ENCODE peak calls at places on chromosome 17, in five cellular contexts. U is K562, F is GM12878, E is H1, S is HepG2. K is an unnamed sample.

GRCh38 chr17:61511480-61512182 is 59.4 kb downstream of the TBX4 start:
- DNase-seq in F (no peak), E (no peak), U (no peak), S (no peak), K (no peak)

GRCh38 chr17:2146132-2146871 is 91.4 kb downstream of the HIC1 start:
- DNase-seq in S (no peak), U (no peak), E (no peak), F (no peak), K (no peak)

GRCh38 chr17:48074322-48075054 is 26.3 kb downstream of the NFE2L1 start:
- DNase-seq in E (no peak), S (peak), U (peak), F (no peak), K (peak)

GRCh38 chr17:38864636-38865398 is 5.0 kb upstream of the LASP1 start:
- DNase-seq in E (no peak), F (no peak), U (no peak), S (peak), K (no peak)

GRCh38 chr17:35099929-35100328 is 19.7 kb downstream of the RAD51D start:
- DNase-seq in E (no peak), U (no peak), S (no peak), F (no peak), K (no peak)

GRCh38 chr17:19646788-19647696 is 1.5 kb upstream of the ALDH3A2 start:
- DNase-seq in E (no peak), F (no peak), U (no peak), S (peak), K (no peak)

GRCh38 chr17:9241371-9241712 is 220.0 kb downstream of the NTN1 start:
- DNase-seq in F (no peak), S (no peak), U (no peak), E (no peak), K (no peak)

GRCh38 chr17:79568661-79569060 is 42.2 kb downstream of the RBFOX3 start:
- DNase-seq in S (no peak), U (no peak), E (no peak), F (no peak), K (no peak)

GRCh38 chr17:63700528-63701441 is 860 bp upstream of the LIMD2 start:
- DNase-seq in S (no peak), F (no peak), E (no peak), U (no peak), K (peak)

GRCh38 chr17:42107124-42107523 is 5.4 kb downstream of the DHX58 start:
- DNase-seq in F (no peak), U (no peak), S (no peak), E (no peak), K (no peak)

GRCh38 chr17:75047398-75048098 is 523 bp downstream of the KCTD2 start:
- DNase-seq in S (no peak), U (peak), F (no peak), E (no peak), K (peak)

GRCh38 chr17:34822007-34822737 is 139.1 kb downstream of the CCT6B start:
- DNase-seq in F (no peak), E (no peak), U (no peak), S (no peak), K (no peak)

GRCh38 chr17:15502315-15503112 is 35.1 kb upstream of the CDRT4 start:
- DNase-seq in F (no peak), U (peak), S (peak), E (peak), K (peak)

GRCh38 chr17:17387461-17388362 is 84.5 kb downstream of the NT5M start:
- DNase-seq in E (peak), S (peak), U (peak), F (no peak), K (peak)

DNA sequence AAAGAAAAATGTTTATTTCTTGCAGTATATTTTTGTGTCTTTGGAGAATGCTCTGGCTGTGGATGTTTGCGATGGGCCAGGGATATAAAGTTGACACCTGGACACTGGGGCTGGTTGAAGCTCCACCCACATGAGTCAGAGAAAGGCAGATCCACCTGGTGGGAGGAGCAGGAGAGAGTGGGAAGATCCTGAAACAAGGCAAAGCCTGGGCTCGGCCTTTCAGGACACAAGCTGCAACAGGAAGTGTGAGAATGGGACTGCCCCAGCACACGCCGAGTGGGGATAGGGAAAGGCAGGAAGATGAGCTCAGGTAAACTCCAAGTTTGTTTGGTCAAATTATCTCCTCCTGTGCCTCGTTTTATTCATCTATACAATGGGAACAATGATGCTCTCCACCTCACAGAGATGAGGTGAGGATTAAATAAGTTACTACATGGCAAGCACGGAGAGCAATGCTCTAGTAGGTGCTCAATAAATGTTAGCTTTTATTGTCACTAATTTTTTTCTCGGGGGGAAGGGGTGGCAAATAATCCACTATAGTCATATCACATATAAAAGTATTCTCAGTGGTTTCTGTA is 21.4 kb upstream of the PITPNM3 start:
- DNase-seq in S (no peak), F (no peak), E (no peak), U (peak), K (no peak)
- TF ChIP-seq ATF2 in S (no peak), F (no peak), E (no peak), U (no peak), K (no peak)

DNA sequence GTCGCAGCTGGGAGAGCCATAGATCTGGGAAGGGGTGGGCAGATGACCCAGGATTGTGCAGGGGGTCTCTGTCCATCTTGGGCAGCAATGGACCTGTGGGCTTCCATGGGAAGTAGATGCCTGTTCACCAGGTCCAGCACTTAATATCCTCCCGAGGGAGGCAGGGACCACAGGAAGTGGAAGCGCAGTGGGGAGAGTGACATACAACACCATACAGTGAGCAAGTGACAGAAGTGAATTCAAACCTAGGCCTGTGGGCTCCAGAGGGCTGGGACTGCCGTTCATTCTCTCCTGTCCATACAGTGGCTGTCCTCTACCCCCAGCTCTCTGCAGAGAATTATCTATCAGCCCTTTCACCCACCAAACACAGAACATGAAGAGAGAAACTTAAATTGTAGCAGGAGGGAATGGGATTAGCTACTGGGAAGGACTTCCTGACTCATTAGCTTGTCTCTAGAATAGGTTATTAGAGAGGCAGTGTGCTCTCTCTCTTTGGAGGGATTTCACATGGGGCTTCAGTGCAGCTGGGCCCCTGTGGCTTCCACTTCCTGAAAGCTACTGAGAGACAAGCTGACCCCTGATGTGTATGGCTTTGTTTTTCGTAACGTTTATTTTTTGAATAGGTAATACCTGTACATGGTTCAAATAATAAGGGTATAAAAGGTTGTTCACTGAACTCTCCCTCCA is 13.1 kb upstream of the SEZ6 start:
- DNase-seq in F (no peak), U (no peak), S (no peak), E (no peak), K (no peak)
- TF ChIP-seq ATF2 in F (no peak), U (no peak), S (no peak), E (no peak), K (no peak)

GRCh38 chr17:83074696-83075223 is 4.6 kb upstream of the METRNL start:
- DNase-seq in E (no peak), S (no peak), U (no peak), F (no peak), K (no peak)

GRCh38 chr17:83071966-83072562 is 7.3 kb upstream of the METRNL start:
- DNase-seq in F (no peak), E (no peak), U (no peak), S (no peak), K (no peak)

GRCh38 chr17:83072600-83073358 is 6.6 kb upstream of the METRNL start:
- DNase-seq in F (no peak), E (no peak), U (peak), S (no peak), K (no peak)

GRCh38 chr17:83075270-83075880 is 4.0 kb upstream of the METRNL start:
- DNase-seq in E (no peak), S (no peak), F (no peak), U (no peak), K (no peak)

DNA sequence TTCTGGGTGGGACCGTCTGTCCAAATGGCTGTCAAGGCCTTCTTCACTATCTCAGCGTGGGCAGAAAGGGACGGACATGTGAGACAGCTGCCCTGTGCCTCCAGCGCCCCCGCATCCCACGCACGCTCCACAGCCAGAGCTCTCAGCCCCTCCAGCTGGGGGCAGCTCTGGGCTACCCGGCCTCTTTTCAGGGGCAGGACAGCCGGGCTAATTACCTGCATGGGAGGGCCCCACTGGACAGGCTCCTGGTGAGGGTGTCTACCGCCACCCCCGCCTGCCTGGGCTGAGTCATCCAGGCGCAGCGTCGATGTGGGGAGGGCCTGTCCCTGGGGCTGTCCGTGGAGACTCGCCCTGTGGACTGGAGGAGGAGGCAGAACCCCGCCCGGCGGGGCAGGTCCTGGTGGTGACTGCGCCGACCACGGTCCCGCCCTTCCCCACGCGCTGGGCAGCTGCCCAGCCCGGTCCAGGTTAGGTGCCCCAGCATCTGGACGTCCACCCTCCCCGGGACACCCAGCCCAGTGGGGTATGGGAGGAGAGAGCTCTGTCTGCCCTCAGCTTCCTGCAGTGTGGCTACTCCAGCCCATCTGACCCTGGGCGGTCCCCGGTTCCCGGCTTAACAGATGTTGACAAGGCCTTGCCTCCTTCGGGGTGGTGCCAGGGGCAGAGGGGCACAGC is 5.9 kb upstream of the METRNL start:
- DNase-seq in S (no peak), F (no peak), U (peak), E (no peak), K (no peak)
- TF ChIP-seq ATF2 in S (no peak), F (no peak), U (no peak), E (no peak), K (no peak)

DNA sequence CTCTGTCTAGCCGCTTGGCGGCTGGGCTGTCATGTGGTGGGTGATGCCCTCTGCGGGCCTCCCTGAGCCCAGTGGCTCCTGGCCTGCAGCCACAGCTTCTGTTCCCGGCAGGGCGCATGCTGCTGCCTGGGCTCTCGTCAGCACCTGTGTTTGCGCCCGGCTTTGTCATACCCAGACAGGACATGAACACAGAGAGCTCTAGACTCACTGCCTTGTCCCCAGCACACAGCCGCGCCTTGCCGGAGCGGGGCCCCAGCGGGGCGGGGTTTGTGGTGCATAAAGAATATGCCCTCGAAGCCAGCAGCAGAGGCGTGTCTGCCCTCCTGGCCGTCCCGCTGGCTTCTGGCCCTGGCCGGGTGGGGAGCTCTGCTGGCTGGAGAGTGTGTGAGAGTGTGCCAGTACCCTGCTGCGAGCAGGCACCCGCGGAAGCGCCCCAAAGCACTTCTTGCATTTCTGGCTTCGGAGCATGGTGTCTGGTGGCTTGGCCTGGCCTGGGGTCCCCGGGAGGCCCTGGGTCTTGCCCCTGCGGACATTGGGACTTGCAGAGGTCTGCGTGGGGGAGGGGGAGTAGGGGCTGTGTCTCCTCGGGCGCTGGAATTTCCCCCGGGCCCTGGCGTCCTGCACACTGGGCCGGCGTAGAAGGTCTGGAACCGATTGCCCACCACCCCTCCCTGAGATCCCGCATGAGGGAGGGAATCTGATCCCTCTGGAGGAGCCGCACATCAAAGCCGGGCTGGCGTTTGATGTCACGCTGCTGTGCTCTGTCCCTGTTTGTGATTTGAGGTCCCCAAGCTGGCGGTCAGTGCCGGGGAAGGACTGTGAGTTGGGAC is 14.5 kb downstream of the ASPSCR1 start:
- DNase-seq in E (no peak), U (no peak), S (peak), F (no peak), K (peak)
- TF ChIP-seq ATF2 in E (no peak), U (no peak), S (peak), F (no peak), K (no peak)

GRCh38 chr17:21017861-21018260 is 24.9 kb downstream of the USP22 start:
- DNase-seq in S (no peak), U (no peak), F (no peak), E (no peak), K (no peak)

GRCh38 chr17:21020622-21021021 is 22.2 kb downstream of the USP22 start:
- DNase-seq in S (no peak), U (no peak), E (no peak), F (no peak), K (no peak)

GRCh38 chr17:21018894-21019293 is 23.9 kb downstream of the USP22 start:
- DNase-seq in S (no peak), U (no peak), E (no peak), F (no peak), K (no peak)

GRCh38 chr17:21021208-21021803 is 21.5 kb downstream of the USP22 start:
- DNase-seq in F (no peak), E (no peak), U (no peak), S (no peak), K (no peak)

DNA sequence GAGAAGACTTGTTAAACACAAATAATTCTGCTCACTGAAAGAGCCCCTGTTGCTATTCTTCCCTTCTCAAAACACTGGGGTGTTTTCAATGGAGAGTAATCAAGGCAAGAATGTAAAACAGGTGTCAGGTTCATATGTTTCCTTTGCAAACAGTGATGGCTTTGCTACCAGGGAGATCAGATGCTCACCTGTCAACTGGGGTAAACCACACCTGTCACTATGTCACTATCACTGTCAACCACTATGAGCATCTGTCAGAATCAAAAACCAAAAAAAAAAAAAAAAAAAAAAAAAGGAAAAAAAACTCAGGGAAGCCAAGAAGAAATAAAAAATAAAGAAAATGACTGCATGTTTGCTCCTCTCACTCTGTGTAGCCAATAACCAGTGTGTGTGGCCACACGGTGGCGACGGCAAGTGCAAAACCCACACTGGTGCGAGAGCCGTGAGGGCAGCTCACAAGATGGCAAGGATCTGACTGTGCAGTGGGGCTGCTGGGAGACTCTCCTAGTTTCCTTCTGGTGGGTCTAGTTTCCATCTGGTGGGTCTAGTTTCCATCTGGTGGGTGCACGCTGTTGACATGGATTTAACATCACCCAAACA is 22.7 kb downstream of the USP22 start:
- DNase-seq in S (no peak), U (no peak), E (no peak), F (no peak), K (no peak)
- TF ChIP-seq ATF2 in S (no peak), U (no peak), E (no peak), F (no peak), K (no peak)

GRCh38 chr17:81715872-81716673 is 4.0 kb downstream of the SLC25A10 start:
- DNase-seq in E (no peak), S (no peak), F (no peak), U (no peak), K (no peak)

GRCh38 chr17:81715107-81715871 is 3.2 kb downstream of the SLC25A10 start:
- DNase-seq in F (no peak), S (no peak), U (no peak), E (no peak), K (no peak)

GRCh38 chr17:81713004-81713555 is 996 bp downstream of the SLC25A10 start:
- DNase-seq in E (no peak), S (peak), U (no peak), F (no peak), K (no peak)

GRCh38 chr17:81713556-81714411 is 1.7 kb downstream of the SLC25A10 start:
- DNase-seq in U (peak), S (peak), F (no peak), E (no peak), K (no peak)

GRCh38 chr17:81714412-81715106 is 2.5 kb downstream of the SLC25A10 start:
- DNase-seq in E (no peak), F (no peak), S (no peak), U (no peak), K (no peak)
- TF ChIP-seq ATF2 in E (no peak), F (no peak), S (no peak), U (no peak), K (no peak)

K was measured in WTC11.